ENCODE peak calls at places on chromosomes 1 and 21, in nine cellular contexts. One of them, this sample, is unnamed.

GRCh38 chr1:30905403-30905802 is 3.2 kb downstream of the SDC3 start:
- DNase-seq in stimulated activated CD4-positive, alpha-beta T cell treated with anti-CD3 and anti-CD28 coated beads, Interleukin-4, amount 100 ng/mL, for 4 hours: no peak
- DNase-seq in mucosa of descending colon: no peak
- DNase-seq in stimulated activated CD8-positive, alpha-beta memory T cell treated with anti-CD3 and anti-CD28 coated beads, Interleukin-7, amount 100 ng/mL, for 1 hour: no peak
- DNase-seq in activated effector memory CD4-positive, alpha-beta T cell treated with Interleukin-2 at 50 U/mL for 16 hours: no peak
- DNase-seq in AG04450: no peak
- DNase-seq in lung: no peak
- DNase-seq in A172: no peak
- DNase-seq in HCT116: no peak
- DNase-seq in this sample: peak

GRCh38 chr1:160258177-160258798 is 4.1 kb downstream of the DCAF8 start:
- DNase-seq in A172: no peak
- DNase-seq in stimulated activated CD4-positive, alpha-beta T cell treated with anti-CD3 and anti-CD28 coated beads, Interleukin-4, amount 100 ng/mL, for 4 hours: no peak
- DNase-seq in HCT116: no peak
- DNase-seq in AG04450: no peak
- DNase-seq in activated effector memory CD4-positive, alpha-beta T cell treated with Interleukin-2 at 50 U/mL for 16 hours: no peak
- DNase-seq in stimulated activated CD8-positive, alpha-beta memory T cell treated with anti-CD3 and anti-CD28 coated beads, Interleukin-7, amount 100 ng/mL, for 1 hour: no peak
- DNase-seq in mucosa of descending colon: no peak
- DNase-seq in lung: no peak
- DNase-seq in this sample: no peak

GRCh38 chr1:185338719-185339622 is 21.9 kb upstream of the IVNS1ABP start:
- DNase-seq in lung: peak
- DNase-seq in mucosa of descending colon: no peak
- DNase-seq in HCT116: no peak
- DNase-seq in stimulated activated CD4-positive, alpha-beta T cell treated with anti-CD3 and anti-CD28 coated beads, Interleukin-4, amount 100 ng/mL, for 4 hours: no peak
- DNase-seq in AG04450: no peak
- DNase-seq in activated effector memory CD4-positive, alpha-beta T cell treated with Interleukin-2 at 50 U/mL for 16 hours: peak
- DNase-seq in stimulated activated CD8-positive, alpha-beta memory T cell treated with anti-CD3 and anti-CD28 coated beads, Interleukin-7, amount 100 ng/mL, for 1 hour: no peak
- DNase-seq in A172: peak
- DNase-seq in this sample: peak

GRCh38 chr1:36699113-36699512 is 216.4 kb upstream of the CSF3R start:
- DNase-seq in mucosa of descending colon: no peak
- DNase-seq in stimulated activated CD4-positive, alpha-beta T cell treated with anti-CD3 and anti-CD28 coated beads, Interleukin-4, amount 100 ng/mL, for 4 hours: no peak
- DNase-seq in A172: no peak
- DNase-seq in stimulated activated CD8-positive, alpha-beta memory T cell treated with anti-CD3 and anti-CD28 coated beads, Interleukin-7, amount 100 ng/mL, for 1 hour: no peak
- DNase-seq in HCT116: no peak
- DNase-seq in AG04450: no peak
- DNase-seq in lung: no peak
- DNase-seq in activated effector memory CD4-positive, alpha-beta T cell treated with Interleukin-2 at 50 U/mL for 16 hours: no peak
- DNase-seq in this sample: no peak

GRCh38 chr1:79193211-79194079 is 186.9 kb upstream of the ADGRL4 start:
- DNase-seq in HCT116: peak
- DNase-seq in stimulated activated CD8-positive, alpha-beta memory T cell treated with anti-CD3 and anti-CD28 coated beads, Interleukin-7, amount 100 ng/mL, for 1 hour: no peak
- DNase-seq in activated effector memory CD4-positive, alpha-beta T cell treated with Interleukin-2 at 50 U/mL for 16 hours: no peak
- DNase-seq in lung: no peak
- DNase-seq in mucosa of descending colon: no peak
- DNase-seq in AG04450: no peak
- DNase-seq in A172: peak
- DNase-seq in stimulated activated CD4-positive, alpha-beta T cell treated with anti-CD3 and anti-CD28 coated beads, Interleukin-4, amount 100 ng/mL, for 4 hours: no peak
- DNase-seq in this sample: peak

GRCh38 chr1:70486676-70487470 is 75.8 kb downstream of the CTH start:
- DNase-seq in lung: no peak
- DNase-seq in AG04450: peak
- DNase-seq in A172: peak
- DNase-seq in stimulated activated CD4-positive, alpha-beta T cell treated with anti-CD3 and anti-CD28 coated beads, Interleukin-4, amount 100 ng/mL, for 4 hours: no peak
- DNase-seq in HCT116: no peak
- DNase-seq in mucosa of descending colon: no peak
- DNase-seq in activated effector memory CD4-positive, alpha-beta T cell treated with Interleukin-2 at 50 U/mL for 16 hours: no peak
- DNase-seq in stimulated activated CD8-positive, alpha-beta memory T cell treated with anti-CD3 and anti-CD28 coated beads, Interleukin-7, amount 100 ng/mL, for 1 hour: no peak
- DNase-seq in this sample: peak

GRCh38 chr1:64163972-64164371 is 39.5 kb upstream of the UBE2U start:
- DNase-seq in mucosa of descending colon: no peak
- DNase-seq in HCT116: no peak
- DNase-seq in AG04450: no peak
- DNase-seq in stimulated activated CD8-positive, alpha-beta memory T cell treated with anti-CD3 and anti-CD28 coated beads, Interleukin-7, amount 100 ng/mL, for 1 hour: no peak
- DNase-seq in lung: no peak
- DNase-seq in stimulated activated CD4-positive, alpha-beta T cell treated with anti-CD3 and anti-CD28 coated beads, Interleukin-4, amount 100 ng/mL, for 4 hours: no peak
- DNase-seq in A172: peak
- DNase-seq in activated effector memory CD4-positive, alpha-beta T cell treated with Interleukin-2 at 50 U/mL for 16 hours: no peak
- DNase-seq in this sample: no peak

GRCh38 chr1:222979561-222979960 is 163.5 kb downstream of the TLR5 start:
- DNase-seq in activated effector memory CD4-positive, alpha-beta T cell treated with Interleukin-2 at 50 U/mL for 16 hours: no peak
- DNase-seq in AG04450: no peak
- DNase-seq in lung: no peak
- DNase-seq in A172: no peak
- DNase-seq in stimulated activated CD4-positive, alpha-beta T cell treated with anti-CD3 and anti-CD28 coated beads, Interleukin-4, amount 100 ng/mL, for 4 hours: no peak
- DNase-seq in mucosa of descending colon: no peak
- DNase-seq in HCT116: no peak
- DNase-seq in stimulated activated CD8-positive, alpha-beta memory T cell treated with anti-CD3 and anti-CD28 coated beads, Interleukin-7, amount 100 ng/mL, for 1 hour: no peak
- DNase-seq in this sample: no peak

GRCh38 chr1:33176362-33176850 is 5.4 kb downstream of the TRIM62 start:
- DNase-seq in AG04450: no peak
- DNase-seq in stimulated activated CD8-positive, alpha-beta memory T cell treated with anti-CD3 and anti-CD28 coated beads, Interleukin-7, amount 100 ng/mL, for 1 hour: no peak
- DNase-seq in A172: peak
- DNase-seq in mucosa of descending colon: no peak
- DNase-seq in lung: no peak
- DNase-seq in stimulated activated CD4-positive, alpha-beta T cell treated with anti-CD3 and anti-CD28 coated beads, Interleukin-4, amount 100 ng/mL, for 4 hours: no peak
- DNase-seq in HCT116: no peak
- DNase-seq in activated effector memory CD4-positive, alpha-beta T cell treated with Interleukin-2 at 50 U/mL for 16 hours: no peak
- DNase-seq in this sample: no peak

GRCh38 chr1:38941093-38941492 is 537 bp downstream of the RHBDL2 start:
- DNase-seq in stimulated activated CD8-positive, alpha-beta memory T cell treated with anti-CD3 and anti-CD28 coated beads, Interleukin-7, amount 100 ng/mL, for 1 hour: no peak
- DNase-seq in activated effector memory CD4-positive, alpha-beta T cell treated with Interleukin-2 at 50 U/mL for 16 hours: no peak
- DNase-seq in HCT116: no peak
- DNase-seq in mucosa of descending colon: no peak
- DNase-seq in stimulated activated CD4-positive, alpha-beta T cell treated with anti-CD3 and anti-CD28 coated beads, Interleukin-4, amount 100 ng/mL, for 4 hours: no peak
- DNase-seq in A172: no peak
- DNase-seq in AG04450: no peak
- DNase-seq in lung: no peak
- DNase-seq in this sample: no peak

GRCh38 chr1:58815069-58815679 is 31.3 kb upstream of the JUN start:
- DNase-seq in stimulated activated CD4-positive, alpha-beta T cell treated with anti-CD3 and anti-CD28 coated beads, Interleukin-4, amount 100 ng/mL, for 4 hours: peak
- DNase-seq in A172: peak
- DNase-seq in mucosa of descending colon: peak
- DNase-seq in AG04450: peak
- DNase-seq in lung: peak
- DNase-seq in stimulated activated CD8-positive, alpha-beta memory T cell treated with anti-CD3 and anti-CD28 coated beads, Interleukin-7, amount 100 ng/mL, for 1 hour: no peak
- DNase-seq in HCT116: peak
- DNase-seq in activated effector memory CD4-positive, alpha-beta T cell treated with Interleukin-2 at 50 U/mL for 16 hours: peak
- DNase-seq in this sample: peak

GRCh38 chr1:112114540-112114939 is 125.1 kb upstream of the KCND3 start:
- DNase-seq in AG04450: no peak
- DNase-seq in stimulated activated CD8-positive, alpha-beta memory T cell treated with anti-CD3 and anti-CD28 coated beads, Interleukin-7, amount 100 ng/mL, for 1 hour: no peak
- DNase-seq in stimulated activated CD4-positive, alpha-beta T cell treated with anti-CD3 and anti-CD28 coated beads, Interleukin-4, amount 100 ng/mL, for 4 hours: no peak
- DNase-seq in lung: no peak
- DNase-seq in A172: no peak
- DNase-seq in HCT116: no peak
- DNase-seq in mucosa of descending colon: no peak
- DNase-seq in activated effector memory CD4-positive, alpha-beta T cell treated with Interleukin-2 at 50 U/mL for 16 hours: no peak
- DNase-seq in this sample: no peak

GRCh38 chr1:115654663-115655306 is 13.0 kb downstream of the VANGL1 start:
- DNase-seq in A172: peak
- DNase-seq in AG04450: no peak
- DNase-seq in activated effector memory CD4-positive, alpha-beta T cell treated with Interleukin-2 at 50 U/mL for 16 hours: no peak
- DNase-seq in lung: no peak
- DNase-seq in stimulated activated CD8-positive, alpha-beta memory T cell treated with anti-CD3 and anti-CD28 coated beads, Interleukin-7, amount 100 ng/mL, for 1 hour: no peak
- DNase-seq in HCT116: no peak
- DNase-seq in stimulated activated CD4-positive, alpha-beta T cell treated with anti-CD3 and anti-CD28 coated beads, Interleukin-4, amount 100 ng/mL, for 4 hours: no peak
- DNase-seq in mucosa of descending colon: no peak
- DNase-seq in this sample: no peak

GRCh38 chr1:233240839-233241682 is 54.5 kb downstream of the PCNX2 start:
- DNase-seq in stimulated activated CD4-positive, alpha-beta T cell treated with anti-CD3 and anti-CD28 coated beads, Interleukin-4, amount 100 ng/mL, for 4 hours: no peak
- DNase-seq in HCT116: no peak
- DNase-seq in mucosa of descending colon: peak
- DNase-seq in A172: peak
- DNase-seq in stimulated activated CD8-positive, alpha-beta memory T cell treated with anti-CD3 and anti-CD28 coated beads, Interleukin-7, amount 100 ng/mL, for 1 hour: no peak
- DNase-seq in activated effector memory CD4-positive, alpha-beta T cell treated with Interleukin-2 at 50 U/mL for 16 hours: no peak
- DNase-seq in AG04450: no peak
- DNase-seq in lung: peak
- DNase-seq in this sample: peak

GRCh38 chr1:39576016-39576657 is 453 bp downstream of the PABPC4 start:
- DNase-seq in A172: no peak
- DNase-seq in mucosa of descending colon: peak
- DNase-seq in stimulated activated CD8-positive, alpha-beta memory T cell treated with anti-CD3 and anti-CD28 coated beads, Interleukin-7, amount 100 ng/mL, for 1 hour: peak
- DNase-seq in stimulated activated CD4-positive, alpha-beta T cell treated with anti-CD3 and anti-CD28 coated beads, Interleukin-4, amount 100 ng/mL, for 4 hours: peak
- DNase-seq in activated effector memory CD4-positive, alpha-beta T cell treated with Interleukin-2 at 50 U/mL for 16 hours: peak
- DNase-seq in lung: no peak
- DNase-seq in HCT116: no peak
- DNase-seq in AG04450: no peak
- DNase-seq in this sample: peak

GRCh38 chr1:102852583-102852982 is 255.7 kb downstream of the COL11A1 start:
- DNase-seq in HCT116: no peak
- DNase-seq in activated effector memory CD4-positive, alpha-beta T cell treated with Interleukin-2 at 50 U/mL for 16 hours: no peak
- DNase-seq in stimulated activated CD8-positive, alpha-beta memory T cell treated with anti-CD3 and anti-CD28 coated beads, Interleukin-7, amount 100 ng/mL, for 1 hour: no peak
- DNase-seq in mucosa of descending colon: no peak
- DNase-seq in A172: no peak
- DNase-seq in lung: no peak
- DNase-seq in AG04450: no peak
- DNase-seq in stimulated activated CD4-positive, alpha-beta T cell treated with anti-CD3 and anti-CD28 coated beads, Interleukin-4, amount 100 ng/mL, for 4 hours: no peak
- DNase-seq in this sample: no peak

GRCh38 chr1:61226791-61227567 is 144.6 kb downstream of the NFIA start:
- DNase-seq in stimulated activated CD4-positive, alpha-beta T cell treated with anti-CD3 and anti-CD28 coated beads, Interleukin-4, amount 100 ng/mL, for 4 hours: no peak
- DNase-seq in stimulated activated CD8-positive, alpha-beta memory T cell treated with anti-CD3 and anti-CD28 coated beads, Interleukin-7, amount 100 ng/mL, for 1 hour: no peak
- DNase-seq in A172: no peak
- DNase-seq in mucosa of descending colon: peak
- DNase-seq in activated effector memory CD4-positive, alpha-beta T cell treated with Interleukin-2 at 50 U/mL for 16 hours: no peak
- DNase-seq in lung: no peak
- DNase-seq in AG04450: no peak
- DNase-seq in HCT116: no peak
- DNase-seq in this sample: peak

GRCh38 chr1:117568999-117569398 is 36.8 kb upstream of the TENT5C start:
- DNase-seq in HCT116: no peak
- DNase-seq in AG04450: no peak
- DNase-seq in stimulated activated CD8-positive, alpha-beta memory T cell treated with anti-CD3 and anti-CD28 coated beads, Interleukin-7, amount 100 ng/mL, for 1 hour: no peak
- DNase-seq in A172: no peak
- DNase-seq in activated effector memory CD4-positive, alpha-beta T cell treated with Interleukin-2 at 50 U/mL for 16 hours: no peak
- DNase-seq in stimulated activated CD4-positive, alpha-beta T cell treated with anti-CD3 and anti-CD28 coated beads, Interleukin-4, amount 100 ng/mL, for 4 hours: no peak
- DNase-seq in mucosa of descending colon: no peak
- DNase-seq in lung: no peak
- DNase-seq in this sample: no peak

GRCh38 chr1:109274533-109275476 is 8.1 kb downstream of the PSRC1 start:
- DNase-seq in mucosa of descending colon: peak
- DNase-seq in A172: peak
- DNase-seq in stimulated activated CD4-positive, alpha-beta T cell treated with anti-CD3 and anti-CD28 coated beads, Interleukin-4, amount 100 ng/mL, for 4 hours: no peak
- DNase-seq in activated effector memory CD4-positive, alpha-beta T cell treated with Interleukin-2 at 50 U/mL for 16 hours: no peak
- DNase-seq in stimulated activated CD8-positive, alpha-beta memory T cell treated with anti-CD3 and anti-CD28 coated beads, Interleukin-7, amount 100 ng/mL, for 1 hour: no peak
- DNase-seq in lung: peak
- DNase-seq in HCT116: peak
- DNase-seq in AG04450: no peak
- DNase-seq in this sample: no peak

GRCh38 chr21:46347791-46348381 is 23.9 kb downstream of the PCNT start:
- DNase-seq in A172: no peak
- DNase-seq in lung: no peak
- DNase-seq in mucosa of descending colon: no peak
- DNase-seq in activated effector memory CD4-positive, alpha-beta T cell treated with Interleukin-2 at 50 U/mL for 16 hours: no peak
- DNase-seq in stimulated activated CD4-positive, alpha-beta T cell treated with anti-CD3 and anti-CD28 coated beads, Interleukin-4, amount 100 ng/mL, for 4 hours: no peak
- DNase-seq in stimulated activated CD8-positive, alpha-beta memory T cell treated with anti-CD3 and anti-CD28 coated beads, Interleukin-7, amount 100 ng/mL, for 1 hour: no peak
- DNase-seq in AG04450: no peak
- DNase-seq in HCT116: no peak
- DNase-seq in this sample: no peak

GRCh38 chr1:91609571-91609970 is 108.9 kb downstream of the CDC7 start:
- DNase-seq in HCT116: peak
- DNase-seq in activated effector memory CD4-positive, alpha-beta T cell treated with Interleukin-2 at 50 U/mL for 16 hours: no peak
- DNase-seq in A172: peak
- DNase-seq in stimulated activated CD8-positive, alpha-beta memory T cell treated with anti-CD3 and anti-CD28 coated beads, Interleukin-7, amount 100 ng/mL, for 1 hour: no peak
- DNase-seq in mucosa of descending colon: no peak
- DNase-seq in lung: no peak
- DNase-seq in stimulated activated CD4-positive, alpha-beta T cell treated with anti-CD3 and anti-CD28 coated beads, Interleukin-4, amount 100 ng/mL, for 4 hours: no peak
- DNase-seq in AG04450: peak
- DNase-seq in this sample: no peak

GRCh38 chr1:236128646-236129178 is 13.6 kb upstream of the GPR137B start:
- DNase-seq in AG04450: no peak
- DNase-seq in A172: no peak
- DNase-seq in mucosa of descending colon: no peak
- DNase-seq in activated effector memory CD4-positive, alpha-beta T cell treated with Interleukin-2 at 50 U/mL for 16 hours: no peak
- DNase-seq in HCT116: no peak
- DNase-seq in stimulated activated CD8-positive, alpha-beta memory T cell treated with anti-CD3 and anti-CD28 coated beads, Interleukin-7, amount 100 ng/mL, for 1 hour: no peak
- DNase-seq in stimulated activated CD4-positive, alpha-beta T cell treated with anti-CD3 and anti-CD28 coated beads, Interleukin-4, amount 100 ng/mL, for 4 hours: no peak
- DNase-seq in lung: no peak
- DNase-seq in this sample: peak

GRCh38 chr21:34274001-34274400 is 89.8 kb upstream of the KCNE2 start:
- DNase-seq in AG04450: no peak
- DNase-seq in HCT116: no peak
- DNase-seq in stimulated activated CD4-positive, alpha-beta T cell treated with anti-CD3 and anti-CD28 coated beads, Interleukin-4, amount 100 ng/mL, for 4 hours: no peak
- DNase-seq in lung: no peak
- DNase-seq in stimulated activated CD8-positive, alpha-beta memory T cell treated with anti-CD3 and anti-CD28 coated beads, Interleukin-7, amount 100 ng/mL, for 1 hour: no peak
- DNase-seq in A172: peak
- DNase-seq in activated effector memory CD4-positive, alpha-beta T cell treated with Interleukin-2 at 50 U/mL for 16 hours: no peak
- DNase-seq in mucosa of descending colon: no peak
- DNase-seq in this sample: no peak

GRCh38 chr1:234998174-234998741 is 130.4 kb downstream of the TOMM20 start:
- DNase-seq in HCT116: peak
- DNase-seq in stimulated activated CD8-positive, alpha-beta memory T cell treated with anti-CD3 and anti-CD28 coated beads, Interleukin-7, amount 100 ng/mL, for 1 hour: no peak
- DNase-seq in AG04450: no peak
- DNase-seq in activated effector memory CD4-positive, alpha-beta T cell treated with Interleukin-2 at 50 U/mL for 16 hours: no peak
- DNase-seq in A172: peak
- DNase-seq in mucosa of descending colon: peak
- DNase-seq in stimulated activated CD4-positive, alpha-beta T cell treated with anti-CD3 and anti-CD28 coated beads, Interleukin-4, amount 100 ng/mL, for 4 hours: no peak
- DNase-seq in lung: no peak
- DNase-seq in this sample: no peak

GRCh38 chr1:110677016-110677415 is 2.3 kb upstream of the KCNA3 start:
- DNase-seq in AG04450: no peak
- DNase-seq in lung: no peak
- DNase-seq in stimulated activated CD8-positive, alpha-beta memory T cell treated with anti-CD3 and anti-CD28 coated beads, Interleukin-7, amount 100 ng/mL, for 1 hour: no peak
- DNase-seq in mucosa of descending colon: no peak
- DNase-seq in stimulated activated CD4-positive, alpha-beta T cell treated with anti-CD3 and anti-CD28 coated beads, Interleukin-4, amount 100 ng/mL, for 4 hours: no peak
- DNase-seq in activated effector memory CD4-positive, alpha-beta T cell treated with Interleukin-2 at 50 U/mL for 16 hours: no peak
- DNase-seq in A172: no peak
- DNase-seq in HCT116: no peak
- DNase-seq in this sample: peak

GRCh38 chr1:154812911-154813816 is 56.9 kb downstream of the KCNN3 start:
- DNase-seq in HCT116: no peak
- DNase-seq in A172: no peak
- DNase-seq in lung: peak
- DNase-seq in stimulated activated CD8-positive, alpha-beta memory T cell treated with anti-CD3 and anti-CD28 coated beads, Interleukin-7, amount 100 ng/mL, for 1 hour: no peak
- DNase-seq in activated effector memory CD4-positive, alpha-beta T cell treated with Interleukin-2 at 50 U/mL for 16 hours: no peak
- DNase-seq in AG04450: no peak
- DNase-seq in stimulated activated CD4-positive, alpha-beta T cell treated with anti-CD3 and anti-CD28 coated beads, Interleukin-4, amount 100 ng/mL, for 4 hours: no peak
- DNase-seq in mucosa of descending colon: no peak
- DNase-seq in this sample: no peak

GRCh38 chr1:34924759-34925555 is 4.5 kb downstream of the DLGAP3 start:
- DNase-seq in stimulated activated CD4-positive, alpha-beta T cell treated with anti-CD3 and anti-CD28 coated beads, Interleukin-4, amount 100 ng/mL, for 4 hours: peak
- DNase-seq in HCT116: no peak
- DNase-seq in activated effector memory CD4-positive, alpha-beta T cell treated with Interleukin-2 at 50 U/mL for 16 hours: no peak
- DNase-seq in AG04450: peak
- DNase-seq in lung: peak
- DNase-seq in stimulated activated CD8-positive, alpha-beta memory T cell treated with anti-CD3 and anti-CD28 coated beads, Interleukin-7, amount 100 ng/mL, for 1 hour: no peak
- DNase-seq in mucosa of descending colon: no peak
- DNase-seq in A172: peak
- DNase-seq in this sample: peak

GRCh38 chr1:197103295-197103694 is 36.2 kb upstream of the F13B start:
- DNase-seq in stimulated activated CD4-positive, alpha-beta T cell treated with anti-CD3 and anti-CD28 coated beads, Interleukin-4, amount 100 ng/mL, for 4 hours: no peak
- DNase-seq in stimulated activated CD8-positive, alpha-beta memory T cell treated with anti-CD3 and anti-CD28 coated beads, Interleukin-7, amount 100 ng/mL, for 1 hour: no peak
- DNase-seq in mucosa of descending colon: no peak
- DNase-seq in HCT116: no peak
- DNase-seq in AG04450: peak
- DNase-seq in activated effector memory CD4-positive, alpha-beta T cell treated with Interleukin-2 at 50 U/mL for 16 hours: no peak
- DNase-seq in A172: no peak
- DNase-seq in lung: no peak
- DNase-seq in this sample: no peak

GRCh38 chr1:42999308-42999707 is 40.6 kb upstream of the SLC2A1 start:
- DNase-seq in A172: no peak
- DNase-seq in stimulated activated CD4-positive, alpha-beta T cell treated with anti-CD3 and anti-CD28 coated beads, Interleukin-4, amount 100 ng/mL, for 4 hours: no peak
- DNase-seq in stimulated activated CD8-positive, alpha-beta memory T cell treated with anti-CD3 and anti-CD28 coated beads, Interleukin-7, amount 100 ng/mL, for 1 hour: no peak
- DNase-seq in AG04450: no peak
- DNase-seq in lung: no peak
- DNase-seq in activated effector memory CD4-positive, alpha-beta T cell treated with Interleukin-2 at 50 U/mL for 16 hours: no peak
- DNase-seq in HCT116: no peak
- DNase-seq in mucosa of descending colon: no peak
- DNase-seq in this sample: no peak